ENCODE peak calls at places on chromosomes 2 and 18, in six cellular contexts. One of them, this sample, is unnamed. For H3K4me1, the result is how much of the 10 kb centered on the place peaks cover.

GRCh38 chr2:147026664-147027278 is 818.1 kb upstream of the ACVR2A start:
- DNase-seq in H1: no peak
- DNase-seq in NT2/D1: no peak
- DNase-seq in HepG2: no peak
- DNase-seq in SK-N-SH: no peak
- DNase-seq in K562: no peak
- DNase-seq in this sample: no peak

GRCh38 chr2:40220177-40220925 is 231.5 kb downstream of the SLC8A1 start:
- DNase-seq in K562: no peak
- DNase-seq in H1: no peak
- DNase-seq in NT2/D1: no peak
- DNase-seq in HepG2: no peak
- DNase-seq in SK-N-SH: no peak
- DNase-seq in this sample: no peak

GRCh38 chr2:43324589-43325447 is 98.4 kb upstream of the ZFP36L2 start:
- DNase-seq in K562: no peak
- DNase-seq in H1: no peak
- DNase-seq in NT2/D1: no peak
- DNase-seq in SK-N-SH: no peak
- DNase-seq in HepG2: no peak
- DNase-seq in this sample: no peak

GRCh38 chr18:46275370-46275769 is 171.2 kb downstream of the HAUS1 start:
- DNase-seq in SK-N-SH: no peak
- DNase-seq in H1: no peak
- DNase-seq in K562: no peak
- DNase-seq in NT2/D1: no peak
- DNase-seq in HepG2: no peak
- DNase-seq in this sample: no peak

GRCh38 chr2:238462782-238463396 is 36.2 kb downstream of the ASB1 start:
- DNase-seq in SK-N-SH: peak
- DNase-seq in K562: peak
- DNase-seq in H1: no peak
- DNase-seq in NT2/D1: peak
- DNase-seq in HepG2: peak
- DNase-seq in this sample: peak

GRCh38 chr2:160394153-160394552 is 99.5 kb downstream of the RBMS1 start:
- DNase-seq in K562: no peak
- DNase-seq in H1: no peak
- DNase-seq in HepG2: no peak
- DNase-seq in SK-N-SH: no peak
- DNase-seq in NT2/D1: no peak
- DNase-seq in this sample: no peak

GRCh38 chr18:62678847-62679535 is 36.4 kb upstream of the PHLPP1 start:
- DNase-seq in H1: no peak
- DNase-seq in HepG2: peak
- DNase-seq in K562: no peak
- DNase-seq in NT2/D1: no peak
- DNase-seq in SK-N-SH: no peak
- DNase-seq in this sample: no peak

GRCh38 chr2:11678306-11678960 is 8.4 kb upstream of the NTSR2 start:
- DNase-seq in SK-N-SH: no peak
- DNase-seq in HepG2: no peak
- DNase-seq in K562: no peak
- DNase-seq in NT2/D1: no peak
- DNase-seq in H1: no peak
- DNase-seq in this sample: no peak

GRCh38 chr2:123953848-123954247 is 71.2 kb upstream of the CNTNAP5 start:
- DNase-seq in K562: no peak
- DNase-seq in HepG2: no peak
- DNase-seq in H1: no peak
- DNase-seq in NT2/D1: no peak
- DNase-seq in SK-N-SH: no peak
- DNase-seq in this sample: no peak

GRCh38 chr2:144505245-144505801 is 14.6 kb downstream of the ZEB2 start:
- DNase-seq in K562: no peak
- DNase-seq in NT2/D1: no peak
- DNase-seq in SK-N-SH: no peak
- DNase-seq in HepG2: no peak
- DNase-seq in H1: no peak
- DNase-seq in this sample: no peak
- H3K4me1 ChIP-seq in K562: under half
- H3K4me1 ChIP-seq in NT2/D1: under half
- H3K4me1 ChIP-seq in SK-N-SH: under half
- H3K4me1 ChIP-seq in HepG2: under half
- H3K4me1 ChIP-seq in H1: under half
- H3K4me1 ChIP-seq in this sample: under half

DNA sequence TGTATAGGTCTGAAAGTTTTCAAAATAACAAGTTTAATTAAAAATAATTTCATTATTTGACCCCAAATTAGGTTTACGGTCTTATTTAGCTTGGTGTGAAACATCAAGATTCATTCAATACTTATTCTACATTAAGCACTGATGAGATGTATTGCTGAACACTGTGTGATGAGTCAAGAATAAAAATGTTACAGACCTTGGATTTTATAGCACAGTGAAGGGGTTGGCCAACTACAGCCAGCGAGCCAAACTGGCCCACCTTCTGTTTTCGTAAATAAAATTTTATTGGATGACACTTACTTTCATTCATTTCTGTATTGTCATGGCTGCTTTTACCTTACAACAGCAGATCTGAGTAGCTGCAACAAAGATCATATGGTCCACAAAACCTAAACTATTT is 8.3 kb downstream of the PPP4R1 start:
- DNase-seq in HepG2: no peak
- DNase-seq in K562: no peak
- DNase-seq in SK-N-SH: no peak
- DNase-seq in H1: no peak
- DNase-seq in NT2/D1: no peak
- DNase-seq in this sample: no peak
- TF ChIP-seq YY1 in HepG2: no peak
- TF ChIP-seq YY1 in K562: no peak
- TF ChIP-seq YY1 in SK-N-SH: no peak
- TF ChIP-seq YY1 in H1: no peak
- TF ChIP-seq YY1 in NT2/D1: no peak
- TF ChIP-seq YY1 in this sample: no peak

GRCh38 chr2:71951718-71952404 is 195.8 kb downstream of the CYP26B1 start:
- DNase-seq in SK-N-SH: no peak
- DNase-seq in H1: no peak
- DNase-seq in NT2/D1: no peak
- DNase-seq in K562: no peak
- DNase-seq in HepG2: no peak
- DNase-seq in this sample: no peak
- H3K4me1 ChIP-seq in SK-N-SH: under half
- H3K4me1 ChIP-seq in H1: under half
- H3K4me1 ChIP-seq in NT2/D1: under half
- H3K4me1 ChIP-seq in K562: under half
- H3K4me1 ChIP-seq in HepG2: under half
- H3K4me1 ChIP-seq in this sample: under half

GRCh38 chr2:218648473-218649100 is 10.8 kb downstream of the ZNF142 start:
- DNase-seq in NT2/D1: no peak
- DNase-seq in HepG2: peak
- DNase-seq in SK-N-SH: peak
- DNase-seq in K562: peak
- DNase-seq in H1: peak
- DNase-seq in this sample: peak
- TF ChIP-seq YY1 in NT2/D1: no peak
- TF ChIP-seq YY1 in HepG2: no peak
- TF ChIP-seq YY1 in SK-N-SH: no peak
- TF ChIP-seq YY1 in K562: no peak
- TF ChIP-seq YY1 in H1: no peak
- TF ChIP-seq YY1 in this sample: no peak

DNA sequence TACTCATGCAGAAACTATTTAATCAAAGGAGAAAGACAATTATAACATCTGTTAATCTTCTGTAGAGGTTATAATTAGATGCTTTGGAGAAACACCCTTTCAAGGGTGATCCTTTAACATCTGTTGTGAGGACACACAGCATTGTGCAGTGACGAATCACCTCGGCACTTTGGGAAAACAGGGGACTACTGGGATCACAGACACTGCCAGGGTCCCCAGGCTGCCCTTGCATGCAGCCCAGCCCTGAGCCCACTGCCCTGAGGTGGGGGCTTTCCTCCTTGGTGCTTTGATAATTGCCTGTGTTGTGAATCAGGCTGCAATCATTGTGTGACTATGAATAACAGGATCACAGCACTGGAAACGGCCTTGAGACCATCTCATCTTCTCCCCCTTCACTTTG is 10.6 kb downstream of the NCKAP5 start:
- DNase-seq in K562: no peak
- DNase-seq in H1: no peak
- DNase-seq in SK-N-SH: no peak
- DNase-seq in HepG2: no peak
- DNase-seq in NT2/D1: no peak
- DNase-seq in this sample: no peak
- H3K4me1 ChIP-seq in K562: under half
- H3K4me1 ChIP-seq in H1: under half
- H3K4me1 ChIP-seq in SK-N-SH: under half
- H3K4me1 ChIP-seq in HepG2: under half
- H3K4me1 ChIP-seq in NT2/D1: under half
- H3K4me1 ChIP-seq in this sample: under half

GRCh38 chr2:66050392-66050791 is 384.5 kb upstream of the MEIS1 start:
- DNase-seq in HepG2: no peak
- DNase-seq in H1: no peak
- DNase-seq in SK-N-SH: no peak
- DNase-seq in K562: no peak
- DNase-seq in NT2/D1: no peak
- DNase-seq in this sample: no peak
- TF ChIP-seq YY1 in HepG2: no peak
- TF ChIP-seq YY1 in H1: no peak
- TF ChIP-seq YY1 in SK-N-SH: no peak
- TF ChIP-seq YY1 in K562: no peak
- TF ChIP-seq YY1 in NT2/D1: no peak
- TF ChIP-seq YY1 in this sample: no peak

DNA sequence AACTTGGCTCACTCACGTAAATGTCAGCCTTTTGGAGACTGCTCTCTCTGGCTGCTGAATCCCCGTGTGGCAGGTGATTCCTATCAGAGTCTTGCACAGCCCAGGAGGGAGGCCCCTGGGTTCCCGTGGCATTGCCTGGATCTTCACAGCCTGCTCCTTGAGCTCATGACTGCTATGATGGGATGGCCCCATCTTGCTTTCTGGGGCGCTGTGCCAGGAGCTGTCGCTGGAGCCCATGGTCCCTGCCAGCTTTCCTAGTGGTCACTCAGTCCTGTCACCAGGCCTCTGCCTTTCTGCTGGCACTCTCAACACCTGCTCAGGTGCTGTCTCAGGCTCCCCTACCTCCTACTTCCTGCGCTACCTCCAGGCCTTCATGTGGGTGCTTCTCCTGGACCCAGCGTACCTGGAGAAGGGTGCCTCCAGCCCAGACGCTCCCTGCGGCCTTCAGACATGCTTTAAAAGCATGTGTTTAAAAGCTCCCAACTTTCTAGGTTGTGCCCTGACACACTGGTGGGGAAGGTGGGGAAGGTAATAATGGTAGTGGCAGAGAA is 110.1 kb downstream of the MCFD2 start:
- DNase-seq in K562: no peak
- DNase-seq in HepG2: no peak
- DNase-seq in H1: peak
- DNase-seq in SK-N-SH: peak
- DNase-seq in NT2/D1: no peak
- DNase-seq in this sample: no peak
- H3K4me1 ChIP-seq in K562: under half
- H3K4me1 ChIP-seq in HepG2: under half
- H3K4me1 ChIP-seq in H1: under half
- H3K4me1 ChIP-seq in SK-N-SH: under half
- H3K4me1 ChIP-seq in NT2/D1: under half
- H3K4me1 ChIP-seq in this sample: half or more

GRCh38 chr2:216006164-216006663 is 7.1 kb downstream of the MREG start:
- DNase-seq in H1: peak
- DNase-seq in NT2/D1: no peak
- DNase-seq in K562: no peak
- DNase-seq in SK-N-SH: no peak
- DNase-seq in HepG2: no peak
- DNase-seq in this sample: no peak
- TF ChIP-seq YY1 in H1: no peak
- TF ChIP-seq YY1 in NT2/D1: no peak
- TF ChIP-seq YY1 in K562: no peak
- TF ChIP-seq YY1 in SK-N-SH: no peak
- TF ChIP-seq YY1 in HepG2: no peak
- TF ChIP-seq YY1 in this sample: no peak